ENCODE peak calls at places on chromosome 2, in eight cellular contexts. M is GM19239; Z is Right ventricle myocardium superior; P is activated T-cell treated with anti-CD3 and anti-CD28 coated beads, Interleukin-2, amount 50 U/mL, for 24 hours; Y is BJ; K is left ventricle myocardium inferior; J is GDM1; F is occipital lobe. B is an unnamed sample.
A peak's percentile ranks its signal among the peaks of the same experiment; 100 is the strongest.

GRCh38 chr2:39737661-39738060 is 41.4 kb downstream of the THUMPD2 start:
- DNase-seq in M (no peak), Z (no peak), P (no peak), Y (no peak), K (no peak), J (no peak), F (peak; percentile 71), B (no peak)

GRCh38 chr2:120566331-120567035 is 169.2 kb upstream of the GLI2 start:
- DNase-seq in M (no peak), Z (peak; percentile 90), P (no peak), Y (no peak), K (peak; percentile 86), J (no peak), F (no peak), B (no peak)

GRCh38 chr2:39375917-39376316 is 61.2 kb downstream of the MAP4K3 start:
- DNase-seq in M (no peak), Z (no peak), P (no peak), Y (no peak), K (no peak), J (no peak), F (no peak), B (peak; percentile 28)

GRCh38 chr2:1972948-1973347 is 228.6 kb upstream of the PXDN start:
- DNase-seq in M (no peak), Z (no peak), P (no peak), Y (peak; percentile 44), K (no peak), J (no peak), F (no peak), B (no peak)

GRCh38 chr2:237196866-237197618 is 111.4 kb downstream of the COPS8 start:
- DNase-seq in M (no peak), Z (no peak), P (no peak), Y (no peak), K (no peak), J (no peak), F (no peak), B (no peak)

GRCh38 chr2:169767243-169767888 is 31.3 kb upstream of the SSB start:
- DNase-seq in M (peak; percentile 28), Z (no peak), P (peak; percentile 40), Y (no peak), K (no peak), J (no peak), F (no peak), B (peak; percentile 61)

GRCh38 chr2:98295275-98295674 is 51.0 kb upstream of the CNGA3 start:
- DNase-seq in M (no peak), Z (no peak), P (no peak), Y (no peak), K (no peak), J (no peak), F (no peak), B (no peak)

GRCh38 chr2:189952536-189953109 is 109.9 kb downstream of the MSTN start:
- DNase-seq in M (no peak), Z (no peak), P (no peak), Y (no peak), K (no peak), J (no peak), F (no peak), B (no peak)

GRCh38 chr2:71609441-71609840 is 156.1 kb downstream of the DYSF start:
- DNase-seq in M (no peak), Z (no peak), P (peak; percentile 6), Y (no peak), K (no peak), J (no peak), F (no peak), B (no peak)

B was measured in HL-60.